ENCODE peak calls at places on chromosomes 3 and 15, in ten cellular contexts. U, X, B, Y, J, W, T, S, Q and Z are unnamed samples.

GRCh38 chr15:48177875-48178611 is at the start of gene MYEF2:
- DNase-seq in T (peak), U (peak), Y (peak), S (peak), W (peak), Q (peak), J (peak), B (peak), X (peak), Z (peak)

GRCh38 chr15:33032053-33032452 is 162.5 kb downstream of the FMN1 start:
- DNase-seq in J (no peak), Y (no peak), X (no peak), Q (no peak), B (no peak), T (no peak), W (no peak), S (no peak), U (no peak), Z (peak)

GRCh38 chr3:117526485-117527079 is 817.0 kb downstream of the TUSC7 start:
- DNase-seq in X (peak), B (no peak), S (peak), Y (peak), U (no peak), Q (no peak), T (peak), J (peak), W (peak), Z (peak)

GRCh38 chr3:14522129-14522691 is 17.9 kb downstream of the GRIP2 start:
- DNase-seq in U (no peak), J (no peak), X (no peak), Y (no peak), W (no peak), T (no peak), Q (no peak), S (no peak), B (no peak), Z (peak)

GRCh38 chr3:9253327-9253726 is 3.9 kb upstream of the SRGAP3 start:
- DNase-seq in S (no peak), J (no peak), B (no peak), Y (no peak), T (no peak), Q (no peak), W (no peak), X (peak), U (no peak), Z (no peak)

GRCh38 chr3:55189359-55189801 is 261.5 kb upstream of the LRTM1 start:
- DNase-seq in W (no peak), Q (no peak), S (no peak), J (peak), X (no peak), Y (peak), B (no peak), U (peak), T (no peak), Z (peak)

GRCh38 chr15:74907277-74907870 is 723 bp upstream of the FAM219B start:
- DNase-seq in B (no peak), T (no peak), W (no peak), J (no peak), S (no peak), U (no peak), Q (no peak), X (no peak), Y (peak), Z (no peak)

GRCh38 chr15:30791239-30791638 is 112.5 kb upstream of the FAN1 start:
- DNase-seq in B (no peak), W (no peak), U (peak), J (no peak), T (no peak), Y (no peak), X (no peak), S (no peak), Q (no peak), Z (no peak)

GRCh38 chr3:42827654-42828053 is 18.4 kb downstream of the ACKR2 start:
- DNase-seq in Q (no peak), S (no peak), Y (no peak), U (no peak), X (no peak), J (no peak), W (no peak), B (no peak), T (no peak), Z (no peak)

GRCh38 chr3:9704343-9705322 is 1.0 kb downstream of the CPNE9 start:
- DNase-seq in Q (no peak), U (peak), J (no peak), S (no peak), T (peak), Y (peak), X (peak), W (no peak), B (peak), Z (peak)

GRCh38 chr3:33931512-33931911 is 133.1 kb downstream of the PDCD6IP start:
- DNase-seq in J (no peak), U (no peak), B (no peak), Y (no peak), S (no peak), Q (no peak), X (no peak), W (no peak), T (no peak), Z (no peak)